ENCODE peak calls at places on chromosomes 5 and 9, in nine cellular contexts. G is transverse colon, Y is gastrocnemius medialis, B is ovary, L is adrenal gland, P is prostate gland, V is IMR-90, C is heart left ventricle, N is tibial nerve. W is an unnamed sample.

GRCh38 chr9:83066771-83067170 is 3.8 kb upstream of the RASEF start:
- DNase-seq in G (no peak), Y (no peak), B (no peak), L (no peak), P (no peak), V (peak; percentile 89), C (no peak), N (no peak), W (no peak)

GRCh38 chr5:157562111-157562581 is 13.4 kb downstream of the ADAM19 start:
- DNase-seq in G (no peak), Y (peak; percentile 80), B (no peak), L (peak; percentile 59), P (no peak), V (peak; percentile 63), C (peak; percentile 88), N (peak; percentile 79), W (no peak)

GRCh38 chr5:163696270-163696887 is 191.0 kb downstream of the MAT2B start:
- DNase-seq in G (peak; percentile 25), Y (no peak), B (no peak), L (peak; percentile 66), P (peak; percentile 5), V (peak; percentile 89), C (no peak), N (no peak), W (no peak)

GRCh38 chr5:134582281-134582680 is 50.3 kb downstream of the SAR1B start:
- DNase-seq in G (no peak), Y (peak; percentile 8), B (no peak), L (peak; percentile 50), P (no peak), V (no peak), C (peak; percentile 12), N (no peak), W (no peak)

GRCh38 chr5:110085826-110086225 is 396.1 kb downstream of the MAN2A1 start:
- DNase-seq in G (no peak), Y (no peak), B (no peak), L (no peak), P (no peak), V (no peak), C (no peak), N (no peak), W (no peak)

GRCh38 chr5:169758886-169759285 is 121.8 kb downstream of the DOCK2 start:
- DNase-seq in G (no peak), Y (no peak), B (no peak), L (no peak), P (no peak), V (peak; percentile 18), C (no peak), N (no peak), W (no peak)

GRCh38 chr9:134052941-134053340 is 14.9 kb downstream of the BRD3 start:
- DNase-seq in G (no peak), Y (no peak), B (peak; percentile 11), L (no peak), P (no peak), V (no peak), C (no peak), N (no peak), W (no peak)

GRCh38 chr5:19125956-19126713 is 861.9 kb downstream of the CDH18 start:
- DNase-seq in G (no peak), Y (no peak), B (no peak), L (no peak), P (no peak), V (no peak), C (no peak), N (no peak), W (no peak)

GRCh38 chr9:3578786-3579185 is 53.0 kb upstream of the RFX3 start:
- DNase-seq in G (no peak), Y (no peak), B (no peak), L (no peak), P (no peak), V (peak; percentile 72), C (no peak), N (no peak), W (no peak)

GRCh38 chr9:136847827-136848392 is 1.3 kb upstream of the PHPT1 start:
- DNase-seq in G (peak; percentile 94), Y (peak; percentile 87), B (no peak), L (peak; percentile 97), P (peak; percentile 64), V (peak; percentile 73), C (peak; percentile 97), N (peak; percentile 56), W (peak; percentile 63)

GRCh38 chr5:133519191-133519590 is 93.2 kb downstream of the FSTL4 start:
- DNase-seq in G (no peak), Y (no peak), B (no peak), L (no peak), P (no peak), V (no peak), C (no peak), N (no peak), W (no peak)

GRCh38 chr5:97549496-97549895 is 366.4 kb upstream of the RIOK2 start:
- DNase-seq in G (no peak), Y (no peak), B (no peak), L (no peak), P (no peak), V (no peak), C (no peak), N (no peak), W (no peak)

GRCh38 chr5:73531356-73531755 is 33.1 kb downstream of the BTF3 start:
- DNase-seq in G (no peak), Y (no peak), B (no peak), L (no peak), P (no peak), V (no peak), C (no peak), N (no peak), W (no peak)

GRCh38 chr5:88391116-88391515 is 122.5 kb upstream of the TMEM161B start:
- DNase-seq in G (no peak), Y (no peak), B (no peak), L (no peak), P (no peak), V (no peak), C (no peak), N (no peak), W (no peak)

GRCh38 chr5:147188200-147189108 is 46.4 kb upstream of the STK32A start:
- DNase-seq in G (peak; percentile 18), Y (no peak), B (peak; percentile 35), L (peak; percentile 81), P (peak; percentile 38), V (peak; percentile 59), C (no peak), N (no peak), W (peak; percentile 18)

GRCh38 chr5:89324990-89325389 is 442.0 kb upstream of the MEF2C start:
- DNase-seq in G (no peak), Y (no peak), B (no peak), L (no peak), P (no peak), V (no peak), C (no peak), N (no peak), W (no peak)

GRCh38 chr9:70285981-70286616 is 27.3 kb downstream of the SMC5 start:
- DNase-seq in G (no peak), Y (no peak), B (no peak), L (no peak), P (no peak), V (peak; percentile 28), C (no peak), N (no peak), W (no peak)

GRCh38 chr5:109411627-109412026 is 1.9 kb upstream of the PJA2 start:
- DNase-seq in G (no peak), Y (no peak), B (no peak), L (no peak), P (no peak), V (peak; percentile 97), C (no peak), N (no peak), W (no peak)

GRCh38 chr5:110784901-110785300 is 46.1 kb downstream of the SLC25A46 start:
- DNase-seq in G (no peak), Y (no peak), B (no peak), L (no peak), P (no peak), V (peak; percentile 41), C (no peak), N (no peak), W (no peak)

GRCh38 chr5:177358333-177358939 is 712 bp downstream of the RGS14 start:
- DNase-seq in G (no peak), Y (no peak), B (no peak), L (no peak), P (no peak), V (no peak), C (no peak), N (no peak), W (no peak)
- TF ChIP-seq POLR2A in G (no peak), Y (no peak), B (no peak), L (no peak), P (no peak), V (no peak), C (no peak), N (no peak), W (no peak)

DNA sequence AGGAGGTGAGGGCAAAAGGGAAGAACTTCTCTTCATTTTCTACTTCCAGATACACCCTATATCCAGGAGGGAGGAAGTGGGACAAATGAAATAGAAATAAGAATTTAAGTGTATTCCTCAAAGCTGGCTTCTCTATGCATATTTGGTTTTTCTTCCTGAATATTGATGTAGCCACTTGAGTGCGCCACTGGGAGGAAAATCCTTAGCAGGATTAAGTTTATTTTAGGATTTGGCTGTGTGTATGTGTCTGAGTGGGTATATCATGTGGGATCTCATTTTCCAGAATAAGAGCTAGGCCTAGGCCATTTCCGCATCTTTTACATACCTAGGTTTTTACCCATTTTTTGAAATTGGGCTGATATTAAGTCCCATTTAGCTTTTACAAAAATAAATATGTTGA is 42.5 kb downstream of the MAP1B start:
- DNase-seq in G (no peak), Y (no peak), B (no peak), L (no peak), P (no peak), V (no peak), C (no peak), N (no peak), W (no peak)
- H3K36me3 ChIP-seq in G (no peaks in the 10 kb centered on the region), Y (no peaks in the 10 kb centered on the region), B (no peaks in the 10 kb centered on the region), L (no peaks in the 10 kb centered on the region), P (no peaks in the 10 kb centered on the region), V (peaks cover 9% of the 10 kb centered on the region), C (peaks cover 13% of the 10 kb centered on the region), N (no peaks in the 10 kb centered on the region), W (no peaks in the 10 kb centered on the region)

GRCh38 chr5:138937392-138938387 is 62.6 kb upstream of the LRRTM2 start:
- DNase-seq in G (no peak), Y (no peak), B (no peak), L (peak; percentile 53), P (no peak), V (no peak), C (peak; percentile 25), N (no peak), W (no peak)
- TF ChIP-seq POLR2A in G (no peak), Y (no peak), B (no peak), L (no peak), P (no peak), V (no peak), C (no peak), N (no peak), W (no peak)

GRCh38 chr5:15852949-15853348 is 326.6 kb downstream of the MARCHF11 start:
- DNase-seq in G (no peak), Y (no peak), B (no peak), L (no peak), P (no peak), V (no peak), C (no peak), N (no peak), W (no peak)
- H3K36me3 ChIP-seq in G (no peaks in the 10 kb centered on the region), Y (no peaks in the 10 kb centered on the region), B (no peaks in the 10 kb centered on the region), L (no peaks in the 10 kb centered on the region), P (no peaks in the 10 kb centered on the region), V (no peaks in the 10 kb centered on the region), C (no peaks in the 10 kb centered on the region), N (no peaks in the 10 kb centered on the region), W (no peaks in the 10 kb centered on the region)